ENCODE peak calls at places on chromosomes 1 and 21, in seven cellular contexts. R is neuronal stem cell, T is mesenchymal stem cell, I is mesendoderm, V is H9, A is H1, J is trophoblast cell. H is an unnamed sample.

GRCh38 chr1:30890502-30891222 is 17.9 kb downstream of the SDC3 start:
- DNase-seq in R (no peak), T (no peak), I (no peak), V (no peak), A (no peak), J (no peak), H (no peak)

GRCh38 chr1:43415901-43416300 is 26.2 kb downstream of the SZT2 start:
- DNase-seq in R (no peak), T (no peak), I (no peak), V (no peak), A (no peak), J (no peak), H (no peak)

GRCh38 chr1:46642091-46642680 is 25.6 kb upstream of the MOB3C start:
- DNase-seq in R (no peak), T (no peak), I (no peak), V (no peak), A (no peak), J (no peak), H (no peak)

GRCh38 chr1:149845416-149845815 is 54.0 kb upstream of the BOLA1 start:
- DNase-seq in R (no peak), T (peak; percentile 29), I (peak; percentile 91), V (peak; percentile 77), A (no peak), J (peak; percentile 1), H (no peak)

GRCh38 chr1:22024485-22025367 is 23.3 kb downstream of the CELA3A start:
- DNase-seq in R (no peak), T (peak; percentile 95), I (peak; percentile 31), V (peak; percentile 79), A (no peak), J (peak; percentile 88), H (peak; percentile 81)

GRCh38 chr1:83512371-83513004 is 486.4 kb downstream of the TTLL7 start:
- DNase-seq in R (no peak), T (peak; percentile 25), I (peak; percentile 34), V (no peak), A (no peak), J (no peak), H (no peak)

GRCh38 chr21:28136687-28137086 is 856.0 kb downstream of the LTN1 start:
- DNase-seq in R (no peak), T (no peak), I (no peak), V (no peak), A (no peak), J (no peak), H (no peak)

GRCh38 chr1:116130376-116130775 is 19.2 kb downstream of the MAB21L3 start:
- DNase-seq in R (no peak), T (no peak), I (no peak), V (no peak), A (no peak), J (no peak), H (no peak)

GRCh38 chr1:194544012-194544411 is 1357.6 kb upstream of the B3GALT2 start:
- DNase-seq in R (no peak), T (no peak), I (no peak), V (no peak), A (no peak), J (no peak), H (no peak)

GRCh38 chr1:86155807-86156561 is 588 bp downstream of the COL24A1 start:
- DNase-seq in R (peak; percentile 18), T (peak; percentile 44), I (peak; percentile 45), V (peak; percentile 38), A (peak; percentile 61), J (peak; percentile 4), H (peak; percentile 65)

GRCh38 chr1:36157973-36158826 is 2.2 kb downstream of the MAP7D1 start:
- DNase-seq in R (no peak), T (no peak), I (no peak), V (no peak), A (no peak), J (no peak), H (no peak)

GRCh38 chr1:246318622-246319021 is 188.5 kb downstream of the SMYD3 start:
- DNase-seq in R (no peak), T (no peak), I (no peak), V (no peak), A (no peak), J (no peak), H (no peak)

GRCh38 chr1:194338241-194338948 is 1152.0 kb upstream of the B3GALT2 start:
- DNase-seq in R (no peak), T (no peak), I (no peak), V (no peak), A (no peak), J (no peak), H (peak; percentile 18)

GRCh38 chr1:241311056-241311746 is 45.8 kb downstream of the RGS7 start:
- DNase-seq in R (no peak), T (no peak), I (peak; percentile 9), V (no peak), A (no peak), J (no peak), H (peak; percentile 4)

GRCh38 chr1:52032124-52032784 is 1.4 kb downstream of the KTI12 start:
- DNase-seq in R (no peak), T (no peak), I (no peak), V (no peak), A (no peak), J (no peak), H (peak; percentile 6)

GRCh38 chr1:192810253-192810880 is 1.5 kb downstream of the RGS2 start:
- DNase-seq in R (peak; percentile 53), T (peak; percentile 79), I (peak; percentile 40), V (no peak), A (no peak), J (no peak), H (peak; percentile 82)

GRCh38 chr1:44652445-44653106 is 21.7 kb downstream of the TMEM53 start:
- DNase-seq in R (peak; percentile 77), T (peak; percentile 70), I (peak; percentile 81), V (peak; percentile 87), A (peak; percentile 94), J (peak; percentile 91), H (peak; percentile 42)

GRCh38 chr1:110008971-110009565 is 24.5 kb downstream of the AHCYL1 start:
- DNase-seq in R (no peak), T (no peak), I (no peak), V (no peak), A (no peak), J (no peak), H (no peak)

GRCh38 chr1:207089627-207090265 is 1.1 kb downstream of the C4BPB start:
- DNase-seq in R (no peak), T (no peak), I (no peak), V (no peak), A (no peak), J (no peak), H (no peak)

GRCh38 chr1:218459450-218459849 is 114.3 kb downstream of the TGFB2 start:
- DNase-seq in R (no peak), T (no peak), I (peak; percentile 15), V (no peak), A (no peak), J (no peak), H (no peak)

DNA sequence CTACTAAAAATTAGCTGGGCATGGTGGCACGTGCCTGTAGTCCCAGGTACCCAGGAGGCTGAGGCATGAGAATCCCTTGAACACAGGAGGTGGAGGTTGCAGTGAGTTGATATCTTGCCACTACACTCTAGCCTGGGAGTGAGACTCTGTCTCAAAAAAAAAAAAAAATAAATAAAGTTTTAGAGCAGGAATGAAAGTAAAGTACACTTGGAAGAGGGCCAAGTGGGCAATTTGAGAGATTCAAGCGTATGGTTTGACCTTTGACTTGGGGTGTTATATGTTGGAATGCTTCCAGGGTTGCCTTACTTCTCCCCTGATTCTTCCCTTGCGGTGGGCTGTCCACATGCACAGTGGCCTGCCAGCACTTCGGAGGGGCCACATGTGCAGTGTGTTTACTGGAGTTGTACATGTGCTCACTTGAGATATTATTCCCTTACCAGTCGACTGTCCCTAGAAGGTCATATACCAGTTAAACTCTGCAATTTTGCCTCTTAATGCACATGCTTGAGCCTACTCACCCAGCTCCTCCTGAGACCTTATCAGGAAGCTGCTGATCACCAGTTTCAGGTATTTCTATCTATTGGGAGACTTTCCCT is 295.4 kb upstream of the PROX1 start:
- DNase-seq in R (no peak), T (no peak), I (no peak), V (no peak), A (no peak), J (no peak), H (no peak)
- H3K27ac ChIP-seq in R (no peak overlapping the region), T (no peak overlapping the region), I (no peak overlapping the region), V (no peak overlapping the region), A (no peak overlapping the region), J (no peak overlapping the region), H (no peak overlapping the region)

GRCh38 chr1:189605236-189605635 is 872.4 kb downstream of the BRINP3 start:
- DNase-seq in R (no peak), T (no peak), I (no peak), V (no peak), A (no peak), J (no peak), H (no peak)

GRCh38 chr1:189606795-189607476 is 870.7 kb downstream of the BRINP3 start:
- DNase-seq in R (no peak), T (peak; percentile 14), I (no peak), V (no peak), A (no peak), J (no peak), H (peak; percentile 89)

GRCh38 chr1:189607477-189608096 is 870.1 kb downstream of the BRINP3 start:
- DNase-seq in R (no peak), T (no peak), I (no peak), V (no peak), A (no peak), J (no peak), H (no peak)

GRCh38 chr1:189609206-189609605 is 868.5 kb downstream of the BRINP3 start:
- DNase-seq in R (no peak), T (no peak), I (no peak), V (no peak), A (no peak), J (no peak), H (no peak)

GRCh38 chr1:189606047-189606446 is 871.6 kb downstream of the BRINP3 start:
- DNase-seq in R (no peak), T (no peak), I (no peak), V (no peak), A (no peak), J (peak; percentile 19), H (no peak)
- H2AK5ac ChIP-seq in R (no peak overlapping the region), T (no peak overlapping the region), I (no peak overlapping the region), V (no peak overlapping the region), A (no peak overlapping the region), J (no peak overlapping the region), H (no peak overlapping the region)

DNA sequence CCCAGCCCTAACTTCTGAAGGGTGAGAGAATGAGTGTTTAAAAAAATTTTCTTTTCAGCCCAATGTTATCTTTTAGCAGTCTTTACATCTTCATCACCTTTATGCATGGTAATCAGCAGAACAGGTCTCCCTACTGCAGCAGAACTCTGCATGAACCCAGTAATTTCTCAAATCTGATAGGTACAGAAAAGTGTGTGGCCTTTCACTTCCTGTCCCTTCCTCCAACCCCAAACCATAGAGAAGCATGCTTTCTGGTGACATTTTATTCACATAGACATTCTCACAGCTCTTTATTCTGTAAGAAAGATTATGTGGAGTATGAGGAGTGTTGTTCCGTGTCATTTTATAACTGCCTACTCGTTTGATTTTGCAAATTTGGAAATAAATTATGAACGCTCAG is 68.6 kb downstream of the RPAP2 start:
- DNase-seq in R (no peak), T (no peak), I (no peak), V (no peak), A (no peak), J (no peak), H (no peak)
- H3K27ac ChIP-seq in R (no peak overlapping the region), T (no peak overlapping the region), I (no peak overlapping the region), V (no peak overlapping the region), A (no peak overlapping the region), J (no peak overlapping the region), H (no peak overlapping the region)

GRCh38 chr1:75396258-75396657 is 214.7 kb downstream of the SLC44A5 start:
- DNase-seq in R (no peak), T (no peak), I (no peak), V (no peak), A (no peak), J (no peak), H (no peak)
- H2AK5ac ChIP-seq in R (no peak overlapping the region), T (no peak overlapping the region), I (no peak overlapping the region), V (no peak overlapping the region), A (no peak overlapping the region), J (no peak overlapping the region), H (no peak overlapping the region)

H was measured in IMR-90.